ENCODE peak calls at places on chromosomes 16 and 17, in four cellular contexts. R, D, C and T are unnamed samples.
A peak's percentile ranks its signal among the peaks of the same experiment; 100 is the strongest.

GRCh38 chr16:23079683-23080221 is 69.5 kb downstream of the USP31 start:
- DNase-seq in C (no peak), R (no peak), D (no peak), T (peak; percentile 91)

GRCh38 chr16:49876716-49877129 is 20.8 kb upstream of the ZNF423 start:
- DNase-seq in C (peak; percentile 56), D (peak; percentile 69), R (no peak), T (peak; percentile 25)

GRCh38 chr16:89170346-89171215 is 967 bp upstream of the CDH15 start:
- DNase-seq in D (peak; percentile 44), C (peak; percentile 41), R (no peak), T (no peak)

GRCh38 chr16:1559446-1559975 is 26.0 kb downstream of the TMEM204 start:
- DNase-seq in R (no peak), D (no peak), C (no peak), T (no peak)

GRCh38 chr17:56727876-56728617 is 105.7 kb downstream of the C17orf67 start:
- DNase-seq in R (no peak), C (no peak), D (no peak), T (no peak)

GRCh38 chr17:63293310-63293709 is 152.8 kb downstream of the CYB561 start:
- DNase-seq in C (no peak), R (no peak), D (no peak), T (peak; percentile 93)

GRCh38 chr17:27572665-27573064 is 58.3 kb upstream of the LGALS9 start:
- DNase-seq in R (no peak), C (peak; percentile 69), D (no peak), T (no peak)

GRCh38 chr17:60103957-60104356 is 25.2 kb upstream of the HEATR6 start:
- DNase-seq in D (no peak), C (no peak), R (no peak), T (no peak)

GRCh38 chr16:685967-686366 is 1.8 kb upstream of the JMJD8 start:
- DNase-seq in C (peak; percentile 52), D (no peak), R (peak; percentile 41), T (peak; percentile 29)

GRCh38 chr16:24834459-24835335 is 11.1 kb upstream of the SLC5A11 start:
- DNase-seq in R (peak; percentile 62), D (no peak), C (peak; percentile 80), T (peak; percentile 52)

GRCh38 chr17:2750721-2751120 is 1.3 kb upstream of the CCDC92B start:
- DNase-seq in D (no peak), C (no peak), R (no peak), T (no peak)

GRCh38 chr17:62626719-62627218 is 701 bp upstream of the MRC2 start:
- DNase-seq in D (no peak), C (no peak), R (peak; percentile 31), T (no peak)

GRCh38 chr17:66272699-66273390 is 29.6 kb upstream of the PRKCA start:
- DNase-seq in C (peak; percentile 66), R (no peak), D (no peak), T (peak; percentile 67)

GRCh38 chr17:51580869-51581268 is 320.5 kb downstream of the UTP18 start:
- DNase-seq in D (no peak), R (no peak), C (no peak), T (no peak)

GRCh38 chr16:55508271-55508921 is 476 bp upstream of the LPCAT2 start:
- DNase-seq in D (no peak), C (no peak), R (no peak), T (no peak)

GRCh38 chr17:66531826-66532439 is 229.5 kb downstream of the PRKCA start:
- DNase-seq in D (no peak), C (no peak), R (no peak), T (no peak)

GRCh38 chr16:67648088-67648763 is 3.3 kb downstream of the CARMIL2 start:
- DNase-seq in R (no peak), D (no peak), C (no peak), T (no peak)

GRCh38 chr16:67647111-67647651 is 2.2 kb downstream of the CARMIL2 start:
- DNase-seq in R (no peak), C (no peak), D (no peak), T (no peak)

GRCh38 chr16:67647681-67648080 is 2.7 kb downstream of the CARMIL2 start:
- DNase-seq in D (no peak), R (no peak), C (no peak), T (no peak)

GRCh38 chr16:67644038-67644437 is 906 bp upstream of the CARMIL2 start:
- DNase-seq in C (no peak), R (no peak), D (no peak), T (no peak)

GRCh38 chr16:67645397-67646121 is 615 bp downstream of the CARMIL2 start:
- DNase-seq in C (no peak), R (no peak), D (no peak), T (no peak)
- H2AFZ ChIP-seq in C (peak overlapping the region; percentile 73), R (no peak overlapping the region), D (peak overlapping the region; percentile 54), T (no peak overlapping the region)

GRCh38 chr17:38673714-38674012 is 1.1 kb downstream of the EPOP start:
- DNase-seq in D (no peak), R (no peak), C (no peak), T (no peak)

GRCh38 chr17:38674013-38674748 is 576 bp downstream of the EPOP start:
- DNase-seq in C (no peak), R (no peak), D (no peak), T (no peak)

GRCh38 chr17:38674749-38675615 is at the start of gene EPOP:
- DNase-seq in D (no peak), R (peak; percentile 86), C (peak; percentile 94), T (peak; percentile 85)

GRCh38 chr17:38671939-38672720 is 2.6 kb downstream of the EPOP start:
- DNase-seq in D (no peak), R (no peak), C (no peak), T (no peak)

DNA sequence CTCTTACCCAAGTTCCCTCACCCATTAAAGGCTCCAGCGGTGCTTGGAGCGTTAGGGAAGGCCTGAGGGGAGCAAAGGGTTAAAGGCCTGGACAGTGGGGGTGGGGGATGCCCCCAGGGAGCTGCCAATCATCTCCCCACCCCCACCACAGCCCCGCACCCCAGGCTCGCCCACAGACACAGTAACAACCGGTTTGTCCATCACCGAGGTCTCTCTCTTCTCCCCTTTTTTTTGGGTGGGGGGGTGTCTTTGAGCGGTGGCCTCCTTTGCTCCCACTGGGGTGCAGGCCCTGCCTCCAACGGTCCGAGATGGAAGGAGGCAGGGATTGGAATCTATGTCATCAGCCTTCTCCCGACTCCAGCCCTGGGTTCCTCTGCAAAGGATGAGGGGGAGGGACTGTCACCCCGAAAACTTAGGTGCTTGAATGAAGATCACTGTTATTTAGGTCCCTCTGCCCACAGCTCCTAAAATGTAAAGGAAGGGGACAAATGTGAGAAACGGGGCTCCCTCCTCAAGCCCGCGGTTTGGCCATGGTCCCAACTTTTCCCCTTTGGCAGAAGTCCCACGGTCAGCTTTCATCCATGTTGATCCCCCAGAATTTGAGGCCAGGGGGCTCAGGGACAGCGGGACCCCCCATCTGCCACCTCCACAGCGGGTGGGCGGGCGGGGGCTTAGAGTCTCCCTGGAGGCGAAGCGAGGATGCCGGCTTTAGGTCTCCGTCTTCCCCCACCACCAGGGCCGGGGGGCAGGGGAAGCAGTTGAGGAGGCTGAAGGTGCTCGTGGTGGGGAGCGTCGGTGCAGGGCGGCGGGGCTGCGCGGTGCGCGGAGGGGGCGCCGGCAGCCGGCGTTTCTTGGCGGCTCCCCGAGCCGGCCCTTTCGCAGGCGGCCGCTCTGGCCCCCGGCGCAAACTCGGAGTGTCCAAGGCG is 1.7 kb downstream of the EPOP start:
- DNase-seq in D (no peak), R (no peak), C (no peak), T (no peak)
- H3K4me3 ChIP-seq in D (peak overlapping the region; percentile 62), R (peak overlapping the region; percentile 94), C (no peak overlapping the region), T (no peak overlapping the region)

DNA sequence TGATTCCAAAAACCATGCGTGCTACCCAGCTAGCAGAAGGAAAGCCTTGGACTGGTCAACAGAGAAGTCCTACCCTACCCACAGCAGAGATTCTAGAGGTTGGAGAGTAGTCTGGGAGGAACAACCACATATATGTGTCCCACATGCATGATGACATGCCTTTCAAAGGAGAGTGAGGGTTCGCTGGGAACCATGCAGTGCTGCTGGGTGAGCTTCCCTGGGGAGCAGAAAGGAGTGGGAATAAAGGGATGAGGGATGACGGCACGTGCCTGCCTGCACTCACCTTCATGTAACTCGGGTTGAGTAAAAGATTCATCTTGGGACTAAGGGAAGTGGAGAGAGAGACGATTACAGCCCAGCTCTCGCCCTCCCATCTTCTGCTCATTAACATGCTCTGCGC is 9.8 kb downstream of the CPSF4L start:
- DNase-seq in C (no peak), R (no peak), D (no peak), T (no peak)
- TF ChIP-seq JUN in C (no peak), R (no peak), D (no peak), T (no peak)

DNA sequence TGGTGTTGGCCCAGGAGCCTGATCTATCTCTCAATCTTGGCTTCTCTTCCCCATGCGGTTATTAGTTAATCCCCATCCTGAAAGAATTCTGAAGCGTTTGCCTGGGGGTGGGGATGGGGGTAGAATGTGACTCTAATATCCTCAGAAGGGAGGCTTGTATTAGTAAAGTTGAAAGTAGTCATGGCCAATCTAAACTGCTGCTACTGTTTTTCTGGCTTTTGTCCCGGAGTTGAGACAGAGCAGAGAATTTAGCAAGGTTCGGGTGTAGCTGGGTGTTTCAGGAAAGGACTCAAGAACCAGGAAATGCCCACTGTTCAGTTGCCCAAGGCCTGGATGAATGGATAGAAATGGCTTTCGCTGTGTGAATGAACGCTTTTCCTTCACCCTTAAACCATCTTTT is 17.6 kb upstream of the ITGAM start:
- DNase-seq in R (no peak), C (no peak), D (no peak), T (no peak)
- H2AFZ ChIP-seq in R (no peak overlapping the region), C (peak overlapping the region; percentile 17), D (peak overlapping the region; percentile 65), T (no peak overlapping the region)